ENCODE peak calls at places on chromosomes 11 and 22, in six cellular contexts. One of them, this sample, is unnamed.

GRCh38 chr22:26589367-26589844 is 526 bp downstream of the TPST2 start:
- DNase-seq in RKO: peak; percentile 57
- DNase-seq in neural progenitor cell: peak; percentile 54
- DNase-seq in COR-L47: no peak
- DNase-seq in HEK293T: peak; percentile 63
- DNase-seq in NCI-H510A: no peak
- DNase-seq in this sample: peak; percentile 64

GRCh38 chr11:61390161-61390560 is 2.2 kb upstream of the TMEM216 start:
- DNase-seq in RKO: no peak
- DNase-seq in neural progenitor cell: no peak
- DNase-seq in COR-L47: no peak
- DNase-seq in HEK293T: no peak
- DNase-seq in NCI-H510A: no peak
- DNase-seq in this sample: no peak

GRCh38 chr22:20442485-20443284 is 5.1 kb upstream of the SCARF2 start:
- DNase-seq in RKO: no peak
- DNase-seq in neural progenitor cell: no peak
- DNase-seq in COR-L47: no peak
- DNase-seq in HEK293T: no peak
- DNase-seq in NCI-H510A: no peak
- DNase-seq in this sample: no peak

GRCh38 chr11:92557848-92558247 is 333.2 kb downstream of the FAT3 start:
- DNase-seq in RKO: no peak
- DNase-seq in neural progenitor cell: no peak
- DNase-seq in COR-L47: no peak
- DNase-seq in HEK293T: no peak
- DNase-seq in NCI-H510A: no peak
- DNase-seq in this sample: no peak

GRCh38 chr22:50600541-50600940 is at the start of gene MAPK8IP2:
- DNase-seq in RKO: no peak
- DNase-seq in neural progenitor cell: peak; percentile 65
- DNase-seq in COR-L47: peak; percentile 60
- DNase-seq in HEK293T: peak; percentile 70
- DNase-seq in NCI-H510A: peak; percentile 60
- DNase-seq in this sample: no peak

GRCh38 chr22:50474711-50475651 is at the start of gene SBF1:
- DNase-seq in RKO: peak; percentile 91
- DNase-seq in neural progenitor cell: peak; percentile 98
- DNase-seq in COR-L47: peak; percentile 88
- DNase-seq in HEK293T: peak; percentile 100
- DNase-seq in NCI-H510A: peak; percentile 74
- DNase-seq in this sample: peak; percentile 100

GRCh38 chr11:68838572-68838964 is 3.1 kb downstream of the CPT1A start:
- DNase-seq in RKO: no peak
- DNase-seq in neural progenitor cell: no peak
- DNase-seq in COR-L47: no peak
- DNase-seq in HEK293T: no peak
- DNase-seq in NCI-H510A: no peak
- DNase-seq in this sample: no peak

GRCh38 chr22:22085702-22086500 is 103.3 kb upstream of the TOP3B start:
- DNase-seq in RKO: peak; percentile 19
- DNase-seq in neural progenitor cell: no peak
- DNase-seq in COR-L47: no peak
- DNase-seq in HEK293T: no peak
- DNase-seq in NCI-H510A: no peak
- DNase-seq in this sample: no peak

GRCh38 chr11:61482513-61482912 is 26.0 kb upstream of the LRRC10B start:
- DNase-seq in RKO: no peak
- DNase-seq in neural progenitor cell: peak; percentile 74
- DNase-seq in COR-L47: no peak
- DNase-seq in HEK293T: peak; percentile 81
- DNase-seq in NCI-H510A: no peak
- DNase-seq in this sample: peak; percentile 95

GRCh38 chr22:49195636-49196035 is 632.0 kb downstream of the BRD1 start:
- DNase-seq in RKO: no peak
- DNase-seq in neural progenitor cell: no peak
- DNase-seq in COR-L47: no peak
- DNase-seq in HEK293T: no peak
- DNase-seq in NCI-H510A: no peak
- DNase-seq in this sample: no peak

GRCh38 chr11:34682822-34683221 is 61.9 kb downstream of the EHF start:
- DNase-seq in RKO: no peak
- DNase-seq in neural progenitor cell: no peak
- DNase-seq in COR-L47: no peak
- DNase-seq in HEK293T: no peak
- DNase-seq in NCI-H510A: no peak
- DNase-seq in this sample: no peak

GRCh38 chr11:91305402-91305801 is 919.2 kb upstream of the FAT3 start:
- DNase-seq in RKO: no peak
- DNase-seq in neural progenitor cell: no peak
- DNase-seq in COR-L47: no peak
- DNase-seq in HEK293T: no peak
- DNase-seq in NCI-H510A: peak; percentile 18
- DNase-seq in this sample: no peak

GRCh38 chr22:31346255-31346732 is at the start of gene PATZ1:
- DNase-seq in RKO: peak; percentile 91
- DNase-seq in neural progenitor cell: no peak
- DNase-seq in COR-L47: peak; percentile 91
- DNase-seq in HEK293T: peak; percentile 82
- DNase-seq in NCI-H510A: peak; percentile 74
- DNase-seq in this sample: peak; percentile 86

GRCh38 chr22:38941488-38941987 is 15.9 kb upstream of the APOBEC3A start:
- DNase-seq in RKO: no peak
- DNase-seq in neural progenitor cell: peak; percentile 0
- DNase-seq in COR-L47: no peak
- DNase-seq in HEK293T: no peak
- DNase-seq in NCI-H510A: no peak
- DNase-seq in this sample: no peak

GRCh38 chr11:123580557-123581275 is 73.7 kb downstream of the SCN3B start:
- DNase-seq in RKO: peak; percentile 41
- DNase-seq in neural progenitor cell: peak; percentile 87
- DNase-seq in COR-L47: peak; percentile 81
- DNase-seq in HEK293T: peak; percentile 85
- DNase-seq in NCI-H510A: no peak
- DNase-seq in this sample: peak; percentile 83

GRCh38 chr22:24968066-24968561 is 15.6 kb downstream of the KIAA1671 start:
- DNase-seq in RKO: no peak
- DNase-seq in neural progenitor cell: peak; percentile 54
- DNase-seq in COR-L47: no peak
- DNase-seq in HEK293T: no peak
- DNase-seq in NCI-H510A: no peak
- DNase-seq in this sample: no peak

GRCh38 chr22:44659140-44659539 is 42.9 kb upstream of the PRR5 start:
- DNase-seq in RKO: no peak
- DNase-seq in neural progenitor cell: no peak
- DNase-seq in COR-L47: no peak
- DNase-seq in HEK293T: no peak
- DNase-seq in NCI-H510A: no peak
- DNase-seq in this sample: no peak

GRCh38 chr22:33034753-33035152 is 23.4 kb downstream of the SYN3 start:
- DNase-seq in RKO: no peak
- DNase-seq in neural progenitor cell: no peak
- DNase-seq in COR-L47: no peak
- DNase-seq in HEK293T: no peak
- DNase-seq in NCI-H510A: no peak
- DNase-seq in this sample: no peak

GRCh38 chr11:69878144-69878883 is 59.1 kb upstream of the FGF3 start:
- DNase-seq in RKO: no peak
- DNase-seq in neural progenitor cell: no peak
- DNase-seq in COR-L47: no peak
- DNase-seq in HEK293T: no peak
- DNase-seq in NCI-H510A: no peak
- DNase-seq in this sample: no peak

GRCh38 chr11:113417428-113417827 is 29.8 kb downstream of the ANKK1 start:
- DNase-seq in RKO: no peak
- DNase-seq in neural progenitor cell: no peak
- DNase-seq in COR-L47: no peak
- DNase-seq in HEK293T: no peak
- DNase-seq in NCI-H510A: no peak
- DNase-seq in this sample: no peak

GRCh38 chr11:3969613-3970012 is 114.1 kb downstream of the STIM1 start:
- DNase-seq in RKO: no peak
- DNase-seq in neural progenitor cell: no peak
- DNase-seq in COR-L47: no peak
- DNase-seq in HEK293T: no peak
- DNase-seq in NCI-H510A: no peak
- DNase-seq in this sample: no peak

GRCh38 chr22:46446799-46447198 is 90.6 kb downstream of the CELSR1 start:
- DNase-seq in RKO: no peak
- DNase-seq in neural progenitor cell: no peak
- DNase-seq in COR-L47: peak; percentile 46
- DNase-seq in HEK293T: peak; percentile 26
- DNase-seq in NCI-H510A: no peak
- DNase-seq in this sample: no peak

GRCh38 chr11:12802418-12803085 is 128.3 kb downstream of the TEAD1 start:
- DNase-seq in RKO: no peak
- DNase-seq in neural progenitor cell: peak; percentile 73
- DNase-seq in COR-L47: peak; percentile 99
- DNase-seq in HEK293T: no peak
- DNase-seq in NCI-H510A: peak; percentile 83
- DNase-seq in this sample: peak; percentile 78

GRCh38 chr11:71251761-71252433 is 480 bp downstream of the SHANK2 start:
- DNase-seq in RKO: no peak
- DNase-seq in neural progenitor cell: peak; percentile 87
- DNase-seq in COR-L47: peak; percentile 43
- DNase-seq in HEK293T: peak; percentile 68
- DNase-seq in NCI-H510A: no peak
- DNase-seq in this sample: peak; percentile 98

GRCh38 chr11:8204596-8204995 is 35.8 kb upstream of the RIC3 start:
- DNase-seq in RKO: no peak
- DNase-seq in neural progenitor cell: no peak
- DNase-seq in COR-L47: no peak
- DNase-seq in HEK293T: no peak
- DNase-seq in NCI-H510A: no peak
- DNase-seq in this sample: no peak

GRCh38 chr11:404551-405264 is 10.1 kb downstream of the SIGIRR start:
- DNase-seq in RKO: no peak
- DNase-seq in neural progenitor cell: no peak
- DNase-seq in COR-L47: no peak
- DNase-seq in HEK293T: no peak
- DNase-seq in NCI-H510A: no peak
- DNase-seq in this sample: no peak

GRCh38 chr11:27356624-27357222 is 6.3 kb downstream of the CCDC34 start:
- DNase-seq in RKO: no peak
- DNase-seq in neural progenitor cell: no peak
- DNase-seq in COR-L47: no peak
- DNase-seq in HEK293T: no peak
- DNase-seq in NCI-H510A: no peak
- DNase-seq in this sample: no peak

GRCh38 chr11:69534166-69534530 is 52.7 kb downstream of the LINC01488 start:
- DNase-seq in RKO: no peak
- DNase-seq in neural progenitor cell: no peak
- DNase-seq in COR-L47: no peak
- DNase-seq in HEK293T: no peak
- DNase-seq in NCI-H510A: no peak
- DNase-seq in this sample: no peak

This sample was measured in HuH-7.